ENCODE peak calls at places on chromosomes 7 and 10, in five cellular contexts. E, U, O, X and W are unnamed samples.

GRCh38 chr10:44960482-44961230 is 1.1 kb downstream of the RASSF4 start:
- DNase-seq in E (peak; percentile 22), U (no peak), O (no peak), X (no peak), W (no peak)

GRCh38 chr7:147182859-147183258 is 1066.3 kb downstream of the CNTNAP2 start:
- DNase-seq in E (no peak), U (no peak), O (no peak), X (peak; percentile 10), W (no peak)

GRCh38 chr7:36639826-36640225 is 84.5 kb downstream of the AOAH start:
- DNase-seq in E (no peak), U (no peak), O (no peak), X (no peak), W (no peak)

GRCh38 chr7:94440460-94441039 is 45.9 kb downstream of the COL1A2 start:
- DNase-seq in E (no peak), U (peak; percentile 42), O (no peak), X (peak; percentile 20), W (no peak)

GRCh38 chr7:130994378-130995115 is 260.5 kb upstream of the KLF14 start:
- DNase-seq in E (no peak), U (no peak), O (no peak), X (no peak), W (no peak)

GRCh38 chr10:109880886-109881467 is 42.3 kb downstream of the XPNPEP1 start:
- DNase-seq in E (no peak), U (no peak), O (no peak), X (no peak), W (no peak)

GRCh38 chr10:31940839-31941653 is 12.4 kb upstream of the ARHGAP12 start:
- DNase-seq in E (no peak), U (peak; percentile 73), O (no peak), X (peak; percentile 95), W (peak; percentile 97)

GRCh38 chr7:18119985-18120384 is 92.3 kb upstream of the PRPS1L1 start:
- DNase-seq in E (no peak), U (peak; percentile 56), O (no peak), X (peak; percentile 19), W (peak; percentile 66)

GRCh38 chr10:74502963-74503608 is 323.3 kb upstream of the KAT6B start:
- DNase-seq in E (no peak), U (peak; percentile 1), O (no peak), X (peak; percentile 86), W (peak; percentile 82)

GRCh38 chr10:96678725-96679124 is 41.6 kb downstream of the PIK3AP1 start:
- DNase-seq in E (no peak), U (no peak), O (no peak), X (no peak), W (no peak)

GRCh38 chr10:43274011-43274410 is 7.1 kb upstream of the RASGEF1A start:
- DNase-seq in E (no peak), U (no peak), O (no peak), X (no peak), W (no peak)

GRCh38 chr7:96826089-96826488 is 116.4 kb upstream of the SEM1 start:
- DNase-seq in E (no peak), U (peak; percentile 4), O (no peak), X (no peak), W (no peak)

GRCh38 chr7:81031243-81031642 is 112.4 kb upstream of the SEMA3C start:
- DNase-seq in E (no peak), U (no peak), O (no peak), X (peak; percentile 11), W (no peak)

GRCh38 chr7:144122876-144123275 is at the start of gene OR2A14:
- DNase-seq in E (no peak), U (no peak), O (no peak), X (no peak), W (no peak)

GRCh38 chr7:25240340-25240739 is 12.1 kb upstream of the NPVF start:
- DNase-seq in E (no peak), U (no peak), O (no peak), X (no peak), W (no peak)

GRCh38 chr10:69080231-69080630 is 7.7 kb upstream of the SRGN start:
- DNase-seq in E (no peak), U (no peak), O (no peak), X (no peak), W (no peak)

DNA sequence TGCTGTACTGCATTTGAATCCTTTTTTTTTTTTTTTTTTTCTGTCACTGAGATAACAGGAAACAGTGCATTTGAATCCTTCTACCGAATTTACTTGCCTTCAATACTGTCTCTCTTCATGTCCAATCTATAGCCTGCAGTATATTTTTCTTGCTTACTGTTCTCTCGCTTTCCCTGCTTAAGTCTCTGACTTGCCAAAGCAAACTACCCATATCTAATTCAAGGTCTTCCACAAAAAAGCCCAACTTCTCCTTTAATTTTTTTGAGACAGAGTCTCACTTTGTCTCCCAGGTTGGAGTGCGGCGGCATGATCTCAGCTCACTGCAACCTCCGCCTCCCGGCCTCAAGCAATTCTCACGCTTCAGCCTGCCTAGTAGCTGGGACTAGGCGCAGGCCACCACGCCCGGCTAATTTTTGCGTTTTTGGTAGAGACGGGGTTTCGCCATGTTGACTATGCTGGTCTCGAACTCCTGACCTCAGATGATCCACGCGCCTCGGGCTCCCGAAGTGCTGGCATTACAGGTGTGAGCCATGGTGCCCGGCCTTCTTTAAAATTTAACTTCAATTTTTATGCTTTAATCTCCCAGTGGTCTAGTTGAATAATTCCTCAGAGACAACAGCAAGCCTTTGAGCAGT is 882 bp downstream of the PDCD11 start:
- DNase-seq in E (no peak), U (no peak), O (no peak), X (no peak), W (peak; percentile 18)
- H3K4ac ChIP-seq in E (no peak overlapping the region), U (no peak overlapping the region), O (no peak overlapping the region), X (peak overlapping the region; percentile 85), W (no peak overlapping the region)

DNA sequence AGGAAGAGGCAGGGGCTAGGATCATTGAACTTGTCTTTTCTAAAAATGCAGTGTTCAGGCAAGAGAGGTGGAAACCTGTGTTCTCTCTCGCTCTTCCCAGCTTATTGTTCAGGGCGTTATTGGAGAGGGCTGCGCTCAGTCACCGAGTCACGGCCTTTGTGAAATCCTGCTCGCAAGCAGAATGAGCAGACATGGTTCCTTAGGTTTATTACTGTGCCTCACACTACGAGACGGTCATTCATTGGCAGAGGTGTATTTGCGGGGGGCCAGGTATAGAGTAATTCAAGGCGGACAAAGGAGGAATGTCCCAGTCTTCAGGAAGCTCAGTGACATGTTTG is 574 bp upstream of the PRKRIP1 start:
- DNase-seq in E (no peak), U (no peak), O (no peak), X (peak; percentile 19), W (no peak)
- H3K4ac ChIP-seq in E (no peak overlapping the region), U (no peak overlapping the region), O (no peak overlapping the region), X (peak overlapping the region; percentile 92), W (peak overlapping the region; percentile 79)

GRCh38 chr7:91941450-91941849 is 788 bp downstream of the AKAP9 start:
- DNase-seq in E (peak; percentile 31), U (peak; percentile 50), O (peak; percentile 21), X (peak; percentile 18), W (peak; percentile 56)
- H3K4ac ChIP-seq in E (no peak overlapping the region), U (no peak overlapping the region), O (no peak overlapping the region), X (peak overlapping the region; percentile 77), W (peak overlapping the region; percentile 57)

DNA sequence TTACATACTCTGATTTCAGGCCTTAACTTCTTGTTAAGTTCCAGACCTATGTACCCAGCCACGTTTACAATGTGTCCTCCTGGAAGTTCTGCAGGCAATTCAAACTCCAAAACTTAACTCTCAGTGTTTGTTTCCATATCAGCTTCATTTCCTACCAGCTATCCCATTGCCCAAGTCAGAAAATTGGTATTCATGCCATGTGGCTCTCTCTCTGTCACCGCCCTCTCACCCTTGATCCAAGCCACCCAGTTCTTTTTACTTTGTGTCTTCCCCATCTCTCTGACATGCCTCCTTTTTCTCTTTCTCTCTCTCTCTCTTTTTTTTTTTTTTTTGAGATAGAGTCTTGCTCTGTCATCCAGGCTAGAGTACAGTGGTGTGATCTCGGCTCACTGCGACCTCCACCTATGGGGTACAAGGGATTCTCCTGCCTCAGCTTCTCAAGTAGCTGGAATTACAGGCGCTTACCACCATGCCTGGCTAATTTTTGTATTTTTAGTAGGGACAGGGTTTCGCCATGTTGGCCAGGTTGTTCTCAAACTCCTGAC is 33.9 kb downstream of the ARL4A start:
- DNase-seq in E (no peak), U (no peak), O (no peak), X (no peak), W (no peak)
- H3K4ac ChIP-seq in E (no peak overlapping the region), U (no peak overlapping the region), O (no peak overlapping the region), X (peak overlapping the region; percentile 23), W (no peak overlapping the region)

GRCh38 chr7:47196106-47196630 is 385.7 kb downstream of the TNS3 start:
- DNase-seq in E (no peak), U (no peak), O (no peak), X (no peak), W (no peak)
- H3K4ac ChIP-seq in E (no peak overlapping the region), U (no peak overlapping the region), O (no peak overlapping the region), X (no peak overlapping the region), W (no peak overlapping the region)

GRCh38 chr10:133253313-133253955 is 15.8 kb downstream of the VENTX start:
- DNase-seq in E (no peak), U (no peak), O (no peak), X (no peak), W (no peak)

GRCh38 chr10:133255323-133255722 is 17.7 kb downstream of the VENTX start:
- DNase-seq in E (no peak), U (no peak), O (no peak), X (no peak), W (no peak)

GRCh38 chr10:133252223-133252552 is 14.5 kb downstream of the VENTX start:
- DNase-seq in E (no peak), U (no peak), O (no peak), X (no peak), W (no peak)

GRCh38 chr10:133251388-133252222 is 13.9 kb downstream of the VENTX start:
- DNase-seq in E (no peak), U (no peak), O (no peak), X (no peak), W (no peak)

DNA sequence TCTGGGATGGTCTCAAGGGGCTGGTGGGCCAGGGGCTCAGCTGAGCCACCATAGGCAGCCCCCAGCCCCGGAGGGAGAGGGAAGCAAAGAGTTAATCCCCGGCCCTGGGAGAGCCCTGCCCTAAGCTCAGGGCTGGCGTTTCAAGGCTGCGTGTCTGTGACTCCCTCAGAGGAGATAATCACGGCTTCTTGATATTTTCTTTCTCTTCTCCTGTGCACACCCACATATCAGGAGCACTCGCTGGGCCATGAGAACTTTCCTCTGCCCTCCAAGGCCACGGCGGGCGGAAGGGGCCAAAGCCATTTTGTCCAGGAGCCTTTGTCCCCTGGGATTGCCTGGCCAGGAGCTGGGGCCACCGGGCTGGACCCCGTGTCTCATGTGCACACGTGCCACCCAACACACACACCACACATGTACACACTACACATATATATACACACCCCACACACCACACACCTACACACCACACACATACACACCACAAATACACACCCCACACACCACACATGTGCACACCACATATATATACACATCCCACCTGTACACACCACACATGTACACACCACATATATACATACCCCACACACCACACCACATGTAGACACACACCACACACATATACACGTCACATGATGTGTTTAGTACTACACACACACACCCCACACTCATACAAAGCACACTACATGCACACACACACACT is 16.9 kb downstream of the VENTX start:
- DNase-seq in E (no peak), U (no peak), O (no peak), X (no peak), W (no peak)
- H3K4ac ChIP-seq in E (no peak overlapping the region), U (no peak overlapping the region), O (no peak overlapping the region), X (no peak overlapping the region), W (peak overlapping the region; percentile 46)